ENCODE peak calls at places on chromosomes 4 and X, in nine cellular contexts. B, U, I, F, L, R, W, G and D are unnamed samples.

GRCh38 chr4:73631565-73632226 is 11.5 kb upstream of the RASSF6 start:
- DNase-seq in B (no peak), U (no peak), I (no peak), F (no peak), L (no peak), R (no peak), W (no peak), G (no peak), D (no peak)

GRCh38 chrX:104324871-104325585 is 70.3 kb upstream of the ESX1 start:
- DNase-seq in B (no peak), U (no peak), I (no peak), F (no peak), L (no peak), R (no peak), W (no peak), G (no peak), D (no peak)

GRCh38 chrX:97284531-97284930 is 400.8 kb downstream of the RPA4 start:
- DNase-seq in B (no peak), U (no peak), I (no peak), F (no peak), L (no peak), R (no peak), W (no peak), G (no peak), D (no peak)

GRCh38 chr4:7812191-7812860 is 127.3 kb downstream of the AFAP1 start:
- DNase-seq in B (no peak), U (peak), I (no peak), F (no peak), L (no peak), R (no peak), W (no peak), G (no peak), D (no peak)

GRCh38 chr4:105191621-105192210 is 45.0 kb downstream of the TET2 start:
- DNase-seq in B (no peak), U (peak), I (no peak), F (no peak), L (no peak), R (no peak), W (no peak), G (peak), D (peak)

GRCh38 chr4:188299161-188299560 is 159.9 kb downstream of the TRIML1 start:
- DNase-seq in B (no peak), U (no peak), I (no peak), F (no peak), L (no peak), R (no peak), W (no peak), G (peak), D (no peak)

GRCh38 chrX:49242545-49243066 is 7.3 kb downstream of the CCDC22 start:
- DNase-seq in B (no peak), U (no peak), I (no peak), F (no peak), L (no peak), R (no peak), W (no peak), G (no peak), D (no peak)

GRCh38 chrX:147180886-147181285 is 366.3 kb upstream of the CXorf51A start:
- DNase-seq in B (no peak), U (no peak), I (no peak), F (no peak), L (no peak), R (no peak), W (no peak), G (no peak), D (no peak)

GRCh38 chrX:107324493-107325310 is 118.3 kb downstream of the DNAAF6 start:
- DNase-seq in B (no peak), U (peak), I (peak), F (no peak), L (peak), R (peak), W (peak), G (peak), D (no peak)

GRCh38 chr4:101155368-101155767 is 192.0 kb downstream of the PPP3CA start:
- DNase-seq in B (no peak), U (peak), I (no peak), F (peak), L (no peak), R (no peak), W (no peak), G (no peak), D (no peak)

GRCh38 chrX:20061869-20062254 is 54.8 kb downstream of the MAP7D2 start:
- DNase-seq in B (no peak), U (peak), I (no peak), F (no peak), L (no peak), R (no peak), W (no peak), G (no peak), D (no peak)

GRCh38 chrX:133792198-133792953 is 193.0 kb downstream of the GPC3 start:
- DNase-seq in B (peak), U (peak), I (peak), F (peak), L (peak), R (peak), W (peak), G (peak), D (peak)

GRCh38 chr4:151540728-151541437 is 131.9 kb downstream of the FHIP1A start:
- DNase-seq in B (peak), U (peak), I (peak), F (no peak), L (no peak), R (peak), W (no peak), G (no peak), D (no peak)

GRCh38 chr4:87270144-87270543 is 49.7 kb upstream of the KLHL8 start:
- DNase-seq in B (peak), U (peak), I (no peak), F (peak), L (peak), R (no peak), W (no peak), G (peak), D (no peak)

GRCh38 chr4:24260133-24260532 is 324.2 kb downstream of the DHX15 start:
- DNase-seq in B (no peak), U (no peak), I (no peak), F (no peak), L (no peak), R (no peak), W (no peak), G (peak), D (no peak)

GRCh38 chr4:73964862-73965611 is 16.8 kb downstream of the PF4 start:
- DNase-seq in B (no peak), U (peak), I (peak), F (no peak), L (no peak), R (no peak), W (no peak), G (peak), D (no peak)

GRCh38 chr4:187547281-187547680 is 448.3 kb upstream of the ZFP42 start:
- DNase-seq in B (no peak), U (no peak), I (no peak), F (no peak), L (no peak), R (no peak), W (no peak), G (no peak), D (no peak)

GRCh38 chr4:153209410-153209809 is 5.2 kb downstream of the TRIM2 start:
- DNase-seq in B (no peak), U (no peak), I (no peak), F (no peak), L (no peak), R (no peak), W (no peak), G (no peak), D (no peak)

GRCh38 chr4:119025440-119025839 is 110.2 kb upstream of the MYOZ2 start:
- DNase-seq in B (no peak), U (peak), I (peak), F (no peak), L (no peak), R (no peak), W (no peak), G (no peak), D (no peak)

GRCh38 chr4:173074501-173074946 is 94.1 kb upstream of the GALNT7 start:
- DNase-seq in B (no peak), U (peak), I (no peak), F (no peak), L (no peak), R (no peak), W (no peak), G (no peak), D (peak)

GRCh38 chr4:7620814-7621176 is 186.1 kb upstream of the PSAPL1 start:
- DNase-seq in B (no peak), U (no peak), I (no peak), F (no peak), L (no peak), R (no peak), W (no peak), G (no peak), D (no peak)

GRCh38 chr4:142976482-142976881 is 130.4 kb upstream of the INPP4B start:
- DNase-seq in B (no peak), U (no peak), I (no peak), F (no peak), L (no peak), R (no peak), W (no peak), G (no peak), D (no peak)

GRCh38 chrX:53003111-53003510 is 44.8 kb upstream of the FAM156A start:
- DNase-seq in B (no peak), U (no peak), I (no peak), F (no peak), L (no peak), R (no peak), W (no peak), G (no peak), D (no peak)

GRCh38 chrX:50514811-50515210 is 44.2 kb upstream of the DGKK start:
- DNase-seq in B (no peak), U (no peak), I (no peak), F (no peak), L (no peak), R (no peak), W (no peak), G (no peak), D (no peak)

GRCh38 chr4:56241500-56241899 is 145.8 kb downstream of the AASDH start:
- DNase-seq in B (no peak), U (no peak), I (no peak), F (no peak), L (no peak), R (no peak), W (no peak), G (no peak), D (no peak)

GRCh38 chr4:156977435-156978160 is 6.0 kb upstream of the PDGFC start:
- DNase-seq in B (no peak), U (peak), I (no peak), F (no peak), L (no peak), R (no peak), W (no peak), G (no peak), D (no peak)

GRCh38 chrX:110847334-110847733 is 51.7 kb upstream of the CHRDL1 start:
- DNase-seq in B (peak), U (peak), I (no peak), F (peak), L (peak), R (no peak), W (no peak), G (peak), D (peak)

GRCh38 chr4:94641702-94642560 is 115.8 kb upstream of the BMPR1B start:
- DNase-seq in B (no peak), U (peak), I (no peak), F (peak), L (no peak), R (no peak), W (no peak), G (no peak), D (no peak)

GRCh38 chr4:107853444-107854325 is 29.0 kb downstream of the SGMS2 start:
- DNase-seq in B (peak), U (peak), I (no peak), F (peak), L (no peak), R (no peak), W (no peak), G (peak), D (no peak)

GRCh38 chr4:25922812-25923369 is 8.9 kb downstream of the SMIM20 start:
- DNase-seq in B (no peak), U (no peak), I (no peak), F (no peak), L (no peak), R (no peak), W (no peak), G (no peak), D (no peak)

GRCh38 chr4:41438564-41438963 is 99.4 kb upstream of the LIMCH1 start:
- DNase-seq in B (no peak), U (peak), I (no peak), F (no peak), L (no peak), R (no peak), W (no peak), G (peak), D (no peak)

GRCh38 chr4:118712872-118713271 is 27.7 kb downstream of the METTL14 start:
- DNase-seq in B (no peak), U (no peak), I (no peak), F (no peak), L (no peak), R (no peak), W (no peak), G (no peak), D (no peak)

GRCh38 chrX:17638731-17639130 is 98.6 kb upstream of the SCML1 start:
- DNase-seq in B (no peak), U (no peak), I (no peak), F (no peak), L (no peak), R (no peak), W (no peak), G (peak), D (peak)

GRCh38 chr4:74682567-74683359 is 111.6 kb downstream of the BTC start:
- DNase-seq in B (peak), U (peak), I (no peak), F (peak), L (no peak), R (no peak), W (no peak), G (no peak), D (no peak)

GRCh38 chrX:38081926-38082708 is 75.8 kb downstream of the SYTL5 start:
- DNase-seq in B (no peak), U (no peak), I (no peak), F (no peak), L (no peak), R (no peak), W (no peak), G (no peak), D (no peak)

GRCh38 chr4:84727491-84727890 is 144.6 kb downstream of the CDS1 start:
- DNase-seq in B (no peak), U (no peak), I (no peak), F (no peak), L (no peak), R (no peak), W (no peak), G (no peak), D (no peak)